ENCODE peak calls at places on chromosomes 11 and 22, in five cellular contexts. One of them, this sample, is unnamed.

GRCh38 chr11:126411971-126412381 is 56.5 kb downstream of the ST3GAL4 start:
- DNase-seq in cortex of kidney: no peak
- DNase-seq in neural crest cell: no peak
- DNase-seq in NB4: no peak
- DNase-seq in sciatic nerve: no peak
- DNase-seq in this sample: no peak

GRCh38 chr11:8090756-8091155 is 9.7 kb downstream of the TUB start:
- DNase-seq in cortex of kidney: no peak
- DNase-seq in neural crest cell: peak
- DNase-seq in NB4: peak
- DNase-seq in sciatic nerve: peak
- DNase-seq in this sample: no peak

GRCh38 chr11:73350908-73351636 is 25.1 kb upstream of the RELT start:
- DNase-seq in cortex of kidney: no peak
- DNase-seq in neural crest cell: peak
- DNase-seq in NB4: peak
- DNase-seq in sciatic nerve: no peak
- DNase-seq in this sample: peak

GRCh38 chr22:27686534-27686933 is 115.0 kb downstream of the MN1 start:
- DNase-seq in cortex of kidney: no peak
- DNase-seq in neural crest cell: no peak
- DNase-seq in NB4: no peak
- DNase-seq in sciatic nerve: peak
- DNase-seq in this sample: no peak

GRCh38 chr11:70158201-70158600 is 44.9 kb upstream of the FADD start:
- DNase-seq in cortex of kidney: no peak
- DNase-seq in neural crest cell: peak
- DNase-seq in NB4: peak
- DNase-seq in sciatic nerve: no peak
- DNase-seq in this sample: no peak

GRCh38 chr22:29700949-29701927 is 18.6 kb upstream of the CABP7 start:
- DNase-seq in cortex of kidney: no peak
- DNase-seq in neural crest cell: no peak
- DNase-seq in NB4: peak
- DNase-seq in sciatic nerve: no peak
- DNase-seq in this sample: no peak

GRCh38 chr22:37454857-37455686 is 27.8 kb upstream of the ELFN2 start:
- DNase-seq in cortex of kidney: no peak
- DNase-seq in neural crest cell: no peak
- DNase-seq in NB4: peak
- DNase-seq in sciatic nerve: no peak
- DNase-seq in this sample: no peak

GRCh38 chr11:126391970-126392637 is 36.6 kb downstream of the ST3GAL4 start:
- DNase-seq in cortex of kidney: no peak
- DNase-seq in neural crest cell: no peak
- DNase-seq in NB4: peak
- DNase-seq in sciatic nerve: no peak
- DNase-seq in this sample: no peak

GRCh38 chr22:43901976-43902643 is 10.3 kb upstream of the PNPLA5 start:
- DNase-seq in cortex of kidney: no peak
- DNase-seq in neural crest cell: no peak
- DNase-seq in NB4: no peak
- DNase-seq in sciatic nerve: no peak
- DNase-seq in this sample: no peak

GRCh38 chr11:24391165-24391564 is 105.7 kb upstream of the LUZP2 start:
- DNase-seq in cortex of kidney: no peak
- DNase-seq in neural crest cell: no peak
- DNase-seq in NB4: peak
- DNase-seq in sciatic nerve: no peak
- DNase-seq in this sample: no peak

This sample was measured in T-helper 2 cell.